ENCODE peak calls at places on chromosomes 4 and X, in six cellular contexts. One of them, this sample, is unnamed. For H3K9me2, the result is how much of the 10 kb centered on the place peaks cover.

GRCh38 chrX:150983526-150984163 is 510 bp downstream of the HMGB3 start:
- DNase-seq in GM23248: peak
- DNase-seq in PC-3: no peak
- DNase-seq in HCT116: no peak
- DNase-seq in SK-N-SH: peak
- DNase-seq in Karpas-422: no peak
- DNase-seq in this sample: peak

GRCh38 chrX:118261136-118261535 is 84.8 kb upstream of the WDR44 start:
- DNase-seq in GM23248: no peak
- DNase-seq in PC-3: no peak
- DNase-seq in HCT116: no peak
- DNase-seq in SK-N-SH: no peak
- DNase-seq in Karpas-422: no peak
- DNase-seq in this sample: no peak

GRCh38 chr4:66556651-66557278 is 886.5 kb upstream of the EPHA5 start:
- DNase-seq in GM23248: no peak
- DNase-seq in PC-3: no peak
- DNase-seq in HCT116: no peak
- DNase-seq in SK-N-SH: no peak
- DNase-seq in Karpas-422: no peak
- DNase-seq in this sample: no peak

GRCh38 chr4:41217020-41217333 is 2.6 kb upstream of the APBB2 start:
- DNase-seq in GM23248: no peak
- DNase-seq in PC-3: peak
- DNase-seq in HCT116: no peak
- DNase-seq in SK-N-SH: no peak
- DNase-seq in Karpas-422: no peak
- DNase-seq in this sample: no peak

GRCh38 chr4:62901101-62901500 is 1508.1 kb downstream of the TECRL start:
- DNase-seq in GM23248: no peak
- DNase-seq in PC-3: peak
- DNase-seq in HCT116: no peak
- DNase-seq in SK-N-SH: no peak
- DNase-seq in Karpas-422: no peak
- DNase-seq in this sample: no peak

GRCh38 chrX:1903380-1903935 is 288.6 kb downstream of the ASMT start:
- DNase-seq in GM23248: peak
- DNase-seq in PC-3: peak
- DNase-seq in HCT116: peak
- DNase-seq in SK-N-SH: no peak
- DNase-seq in Karpas-422: no peak
- DNase-seq in this sample: no peak

GRCh38 chr4:142396279-142396678 is 449.8 kb downstream of the INPP4B start:
- DNase-seq in GM23248: peak
- DNase-seq in PC-3: peak
- DNase-seq in HCT116: no peak
- DNase-seq in SK-N-SH: no peak
- DNase-seq in Karpas-422: no peak
- DNase-seq in this sample: no peak

GRCh38 chrX:12447448-12448154 is 309.3 kb downstream of the FRMPD4 start:
- DNase-seq in GM23248: peak
- DNase-seq in PC-3: peak
- DNase-seq in HCT116: no peak
- DNase-seq in SK-N-SH: no peak
- DNase-seq in Karpas-422: no peak
- DNase-seq in this sample: no peak

GRCh38 chr4:16117164-16117563 is 33.3 kb upstream of the PROM1 start:
- DNase-seq in GM23248: no peak
- DNase-seq in PC-3: no peak
- DNase-seq in HCT116: no peak
- DNase-seq in SK-N-SH: no peak
- DNase-seq in Karpas-422: no peak
- DNase-seq in this sample: no peak

GRCh38 chr4:47763279-47763678 is 74.6 kb downstream of the CORIN start:
- DNase-seq in GM23248: no peak
- DNase-seq in PC-3: no peak
- DNase-seq in HCT116: no peak
- DNase-seq in SK-N-SH: no peak
- DNase-seq in Karpas-422: no peak
- DNase-seq in this sample: no peak

GRCh38 chr4:186792994-186793393 is 69.3 kb upstream of the FAT1 start:
- DNase-seq in GM23248: peak
- DNase-seq in PC-3: no peak
- DNase-seq in HCT116: no peak
- DNase-seq in SK-N-SH: no peak
- DNase-seq in Karpas-422: no peak
- DNase-seq in this sample: peak

GRCh38 chr4:40630335-40631021 is 814 bp upstream of the RBM47 start:
- DNase-seq in GM23248: no peak
- DNase-seq in PC-3: peak
- DNase-seq in HCT116: peak
- DNase-seq in SK-N-SH: peak
- DNase-seq in Karpas-422: no peak
- DNase-seq in this sample: peak

GRCh38 chrX:13597928-13598327 is 28.5 kb downstream of the EGFL6 start:
- DNase-seq in GM23248: peak
- DNase-seq in PC-3: no peak
- DNase-seq in HCT116: no peak
- DNase-seq in SK-N-SH: no peak
- DNase-seq in Karpas-422: no peak
- DNase-seq in this sample: no peak

GRCh38 chrX:101136235-101136634 is 38.2 kb downstream of the CENPI start:
- DNase-seq in GM23248: peak
- DNase-seq in PC-3: no peak
- DNase-seq in HCT116: no peak
- DNase-seq in SK-N-SH: no peak
- DNase-seq in Karpas-422: no peak
- DNase-seq in this sample: no peak

GRCh38 chr4:140861359-140862181 is 105.4 kb upstream of the TBC1D9 start:
- DNase-seq in GM23248: peak
- DNase-seq in PC-3: peak
- DNase-seq in HCT116: peak
- DNase-seq in SK-N-SH: peak
- DNase-seq in Karpas-422: peak
- DNase-seq in this sample: peak

GRCh38 chrX:48493890-48494364 is 14.9 kb upstream of the PORCN start:
- DNase-seq in GM23248: peak
- DNase-seq in PC-3: peak
- DNase-seq in HCT116: peak
- DNase-seq in SK-N-SH: no peak
- DNase-seq in Karpas-422: peak
- DNase-seq in this sample: peak

GRCh38 chrX:49995795-49996455 is 73.5 kb downstream of the CLCN5 start:
- DNase-seq in GM23248: no peak
- DNase-seq in PC-3: no peak
- DNase-seq in HCT116: no peak
- DNase-seq in SK-N-SH: no peak
- DNase-seq in Karpas-422: no peak
- DNase-seq in this sample: no peak

GRCh38 chr4:26632916-26633315 is 49.0 kb downstream of the TBC1D19 start:
- DNase-seq in GM23248: no peak
- DNase-seq in PC-3: no peak
- DNase-seq in HCT116: no peak
- DNase-seq in SK-N-SH: no peak
- DNase-seq in Karpas-422: no peak
- DNase-seq in this sample: no peak

GRCh38 chrX:134026732-134027311 is 41.4 kb upstream of the GPC3 start:
- DNase-seq in GM23248: peak
- DNase-seq in PC-3: peak
- DNase-seq in HCT116: peak
- DNase-seq in SK-N-SH: peak
- DNase-seq in Karpas-422: no peak
- DNase-seq in this sample: peak

GRCh38 chrX:31435592-31435991 is 363.8 kb upstream of the FTHL17 start:
- DNase-seq in GM23248: peak
- DNase-seq in PC-3: no peak
- DNase-seq in HCT116: no peak
- DNase-seq in SK-N-SH: no peak
- DNase-seq in Karpas-422: no peak
- DNase-seq in this sample: no peak

GRCh38 chr4:177484613-177485021 is 42.4 kb upstream of the AGA start:
- DNase-seq in GM23248: peak
- DNase-seq in PC-3: peak
- DNase-seq in HCT116: peak
- DNase-seq in SK-N-SH: no peak
- DNase-seq in Karpas-422: no peak
- DNase-seq in this sample: no peak

GRCh38 chr4:98430708-98431403 is 169.7 kb downstream of the RAP1GDS1 start:
- DNase-seq in GM23248: peak
- DNase-seq in PC-3: peak
- DNase-seq in HCT116: peak
- DNase-seq in SK-N-SH: no peak
- DNase-seq in Karpas-422: no peak
- DNase-seq in this sample: no peak

GRCh38 chr4:78369691-78370090 is 181.9 kb upstream of the ANXA3 start:
- DNase-seq in GM23248: peak
- DNase-seq in PC-3: no peak
- DNase-seq in HCT116: no peak
- DNase-seq in SK-N-SH: no peak
- DNase-seq in Karpas-422: no peak
- DNase-seq in this sample: no peak

GRCh38 chr4:158051401-158052235 is 121.2 kb downstream of the GASK1B start:
- DNase-seq in GM23248: peak
- DNase-seq in PC-3: no peak
- DNase-seq in HCT116: no peak
- DNase-seq in SK-N-SH: no peak
- DNase-seq in Karpas-422: no peak
- DNase-seq in this sample: no peak

GRCh38 chr4:119297795-119298194 is 24.1 kb downstream of the FABP2 start:
- DNase-seq in GM23248: no peak
- DNase-seq in PC-3: no peak
- DNase-seq in HCT116: no peak
- DNase-seq in SK-N-SH: no peak
- DNase-seq in Karpas-422: no peak
- DNase-seq in this sample: no peak

GRCh38 chr4:48147621-48148020 is 13.6 kb upstream of the TXK start:
- DNase-seq in GM23248: no peak
- DNase-seq in PC-3: no peak
- DNase-seq in HCT116: no peak
- DNase-seq in SK-N-SH: no peak
- DNase-seq in Karpas-422: no peak
- DNase-seq in this sample: no peak

GRCh38 chr4:10620935-10621488 is 63.6 kb downstream of the CLNK start:
- DNase-seq in GM23248: no peak
- DNase-seq in PC-3: no peak
- DNase-seq in HCT116: no peak
- DNase-seq in SK-N-SH: no peak
- DNase-seq in Karpas-422: no peak
- DNase-seq in this sample: no peak

GRCh38 chrX:133645977-133646750 is 230.9 kb upstream of the GPC4 start:
- DNase-seq in GM23248: peak
- DNase-seq in PC-3: no peak
- DNase-seq in HCT116: no peak
- DNase-seq in SK-N-SH: no peak
- DNase-seq in Karpas-422: no peak
- DNase-seq in this sample: no peak

GRCh38 chr4:165394275-165394674 is 15.5 kb downstream of the CPE start:
- DNase-seq in GM23248: peak
- DNase-seq in PC-3: peak
- DNase-seq in HCT116: no peak
- DNase-seq in SK-N-SH: no peak
- DNase-seq in Karpas-422: no peak
- DNase-seq in this sample: no peak

GRCh38 chr4:94567811-94568210 is 116.1 kb downstream of the PDLIM5 start:
- DNase-seq in GM23248: no peak
- DNase-seq in PC-3: no peak
- DNase-seq in HCT116: no peak
- DNase-seq in SK-N-SH: no peak
- DNase-seq in Karpas-422: no peak
- DNase-seq in this sample: peak

GRCh38 chrX:41033299-41033698 is 51.9 kb upstream of the USP9X start:
- DNase-seq in GM23248: no peak
- DNase-seq in PC-3: peak
- DNase-seq in HCT116: no peak
- DNase-seq in SK-N-SH: no peak
- DNase-seq in Karpas-422: peak
- DNase-seq in this sample: no peak

GRCh38 chr4:99625369-99625768 is 32.3 kb downstream of the C4orf54 start:
- DNase-seq in GM23248: no peak
- DNase-seq in PC-3: no peak
- DNase-seq in HCT116: no peak
- DNase-seq in SK-N-SH: no peak
- DNase-seq in Karpas-422: no peak
- DNase-seq in this sample: peak

GRCh38 chrX:113048480-113048879 is 207.8 kb upstream of the AMOT start:
- DNase-seq in GM23248: no peak
- DNase-seq in PC-3: no peak
- DNase-seq in HCT116: no peak
- DNase-seq in SK-N-SH: no peak
- DNase-seq in Karpas-422: no peak
- DNase-seq in this sample: no peak
- H3K9ac ChIP-seq in GM23248: no peak
- H3K9ac ChIP-seq in PC-3: no peak
- H3K9ac ChIP-seq in HCT116: no peak
- H3K9ac ChIP-seq in SK-N-SH: no peak
- H3K9ac ChIP-seq in Karpas-422: no peak
- H3K9ac ChIP-seq in this sample: no peak

DNA sequence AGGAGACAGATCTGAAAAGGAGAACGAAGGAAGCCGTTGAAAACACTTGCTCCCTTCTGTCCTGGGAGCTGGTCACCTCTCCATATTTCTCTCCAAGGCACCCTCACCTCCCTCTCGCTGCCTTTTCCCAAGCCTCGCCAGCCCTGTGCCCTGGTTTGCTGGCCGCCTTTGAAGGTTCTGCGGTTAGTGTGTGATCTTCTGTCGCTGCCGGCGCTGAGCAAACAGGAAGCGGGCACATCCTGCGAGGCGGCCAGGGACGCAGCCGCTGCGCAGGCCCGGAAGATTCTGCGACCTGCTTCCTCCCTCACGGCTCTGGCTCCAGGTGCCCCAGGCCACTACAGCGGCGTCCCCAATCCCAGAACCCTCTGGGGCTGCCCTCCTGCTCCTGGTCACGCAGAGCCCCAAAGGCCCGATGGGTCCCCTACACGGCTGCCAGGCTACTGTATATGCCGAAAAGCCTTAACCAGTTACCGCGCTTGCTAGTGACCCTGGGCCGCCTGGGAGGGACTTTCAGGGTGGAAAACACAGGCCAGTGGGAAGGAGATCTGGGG is 2.5 kb upstream of the SASH3 start:
- DNase-seq in GM23248: no peak
- DNase-seq in PC-3: peak
- DNase-seq in HCT116: no peak
- DNase-seq in SK-N-SH: no peak
- DNase-seq in Karpas-422: peak
- DNase-seq in this sample: peak
- H3K27ac ChIP-seq in GM23248: no peak
- H3K27ac ChIP-seq in PC-3: no peak
- H3K27ac ChIP-seq in HCT116: no peak
- H3K27ac ChIP-seq in SK-N-SH: no peak
- H3K27ac ChIP-seq in Karpas-422: peak
- H3K27ac ChIP-seq in this sample: peak

GRCh38 chr4:122992111-122992510 is 69.7 kb upstream of the NUDT6 start:
- DNase-seq in GM23248: peak
- DNase-seq in PC-3: peak
- DNase-seq in HCT116: no peak
- DNase-seq in SK-N-SH: no peak
- DNase-seq in Karpas-422: no peak
- DNase-seq in this sample: no peak
- H3K9me2 ChIP-seq in GM23248: under half
- H3K9me2 ChIP-seq in PC-3: under half
- H3K9me2 ChIP-seq in HCT116: under half
- H3K9me2 ChIP-seq in SK-N-SH: under half
- H3K9me2 ChIP-seq in Karpas-422: under half
- H3K9me2 ChIP-seq in this sample: under half

GRCh38 chr4:37469286-37469685 is 216.9 kb downstream of the RELL1 start:
- DNase-seq in GM23248: no peak
- DNase-seq in PC-3: no peak
- DNase-seq in HCT116: no peak
- DNase-seq in SK-N-SH: no peak
- DNase-seq in Karpas-422: no peak
- DNase-seq in this sample: no peak
- H3K9ac ChIP-seq in GM23248: no peak
- H3K9ac ChIP-seq in PC-3: no peak
- H3K9ac ChIP-seq in HCT116: no peak
- H3K9ac ChIP-seq in SK-N-SH: no peak
- H3K9ac ChIP-seq in Karpas-422: no peak
- H3K9ac ChIP-seq in this sample: no peak